ENCODE peak calls at places on chromosomes 5 and 9, in nine cellular contexts. Q, H, F, I, M, W, B, T and D are unnamed samples.

GRCh38 chr5:159673538-159673937 is 242.7 kb upstream of the ADRA1B start:
- DNase-seq in Q (no peak), H (no peak), F (no peak), I (no peak), M (no peak), W (no peak), B (no peak), T (no peak), D (no peak)

GRCh38 chr9:114538241-114538640 is 33.0 kb upstream of the WHRN start:
- DNase-seq in Q (no peak), H (no peak), F (no peak), I (no peak), M (no peak), W (no peak), B (peak; percentile 54), T (no peak), D (peak; percentile 37)

GRCh38 chr9:127248241-127248640 is 16.3 kb upstream of the GARNL3 start:
- DNase-seq in Q (no peak), H (no peak), F (no peak), I (no peak), M (no peak), W (no peak), B (no peak), T (no peak), D (no peak)

GRCh38 chr5:127876384-127876783 is 173.2 kb downstream of the CCDC192 start:
- DNase-seq in Q (no peak), H (peak; percentile 39), F (no peak), I (no peak), M (no peak), W (no peak), B (no peak), T (no peak), D (no peak)

GRCh38 chr9:68505681-68506409 is 34.8 kb downstream of the TMEM252 start:
- DNase-seq in Q (no peak), H (no peak), F (no peak), I (no peak), M (no peak), W (peak; percentile 23), B (no peak), T (no peak), D (no peak)

GRCh38 chr5:86971034-86971511 is 296.6 kb upstream of the RASA1 start:
- DNase-seq in Q (peak; percentile 7), H (peak; percentile 53), F (no peak), I (no peak), M (peak; percentile 13), W (no peak), B (no peak), T (no peak), D (peak; percentile 3)

GRCh38 chr9:21854594-21854993 is 52.2 kb downstream of the MTAP start:
- DNase-seq in Q (peak; percentile 63), H (peak; percentile 64), F (no peak), I (no peak), M (peak; percentile 65), W (no peak), B (peak; percentile 92), T (no peak), D (peak; percentile 29)

GRCh38 chr9:94649100-94649855 is 10.0 kb upstream of the FBP1 start:
- DNase-seq in Q (no peak), H (peak; percentile 89), F (no peak), I (no peak), M (peak; percentile 42), W (no peak), B (peak; percentile 100), T (no peak), D (no peak)

GRCh38 chr9:137727716-137728115 is 108.9 kb downstream of the EHMT1 start:
- DNase-seq in Q (no peak), H (no peak), F (no peak), I (no peak), M (no peak), W (no peak), B (no peak), T (no peak), D (no peak)

GRCh38 chr5:95959051-95959963 is 2.3 kb downstream of the ELL2 start:
- DNase-seq in Q (no peak), H (peak; percentile 48), F (no peak), I (no peak), M (no peak), W (no peak), B (no peak), T (no peak), D (peak; percentile 73)

GRCh38 chr9:72185561-72185960 is 36.3 kb downstream of the GDA start:
- DNase-seq in Q (no peak), H (peak; percentile 19), F (no peak), I (no peak), M (no peak), W (peak; percentile 59), B (no peak), T (no peak), D (no peak)